ENCODE peak calls at places on chromosomes 16 and 17, in six cellular contexts. K is erythroblast; M is activated naive CD4-positive, alpha-beta T cell; H is sciatic nerve; R is fibroblast of villous mesenchyme; W is PC-3. C is an unnamed sample.

GRCh38 chr17:50028207-50029120 is 27.4 kb upstream of the ITGA3 start:
- DNase-seq in K (no peak), M (no peak), H (no peak), R (peak), W (peak), C (no peak)

GRCh38 chr16:88303890-88304819 is 78.6 kb upstream of the ZNF469 start:
- DNase-seq in K (no peak), M (no peak), H (no peak), R (peak), W (peak), C (peak)

GRCh38 chr17:2435181-2435741 is 34.4 kb upstream of the MNT start:
- DNase-seq in K (peak), M (no peak), H (no peak), R (no peak), W (no peak), C (no peak)

GRCh38 chr17:354651-355556 is 2.3 kb upstream of the RPH3AL start:
- DNase-seq in K (no peak), M (no peak), H (no peak), R (no peak), W (peak), C (no peak)

GRCh38 chr17:56926270-56926669 is 12.4 kb upstream of the TRIM25 start:
- DNase-seq in K (no peak), M (no peak), H (no peak), R (no peak), W (no peak), C (no peak)

GRCh38 chr16:77273-77806 is 685 bp upstream of the MPG start:
- DNase-seq in K (peak), M (no peak), H (peak), R (peak), W (peak), C (peak)

GRCh38 chr17:57034807-57035754 is 50.0 kb upstream of the AKAP1 start:
- DNase-seq in K (no peak), M (no peak), H (no peak), R (no peak), W (no peak), C (no peak)

GRCh38 chr16:48448799-48449481 is 63.7 kb upstream of the SIAH1 start:
- DNase-seq in K (no peak), M (no peak), H (no peak), R (no peak), W (no peak), C (peak)

GRCh38 chr17:4881761-4882555 is 17.4 kb upstream of the C17orf107 start:
- DNase-seq in K (peak), M (peak), H (peak), R (peak), W (peak), C (no peak)

GRCh38 chr17:42675984-42676423 is 790 bp downstream of the PLEKHH3 start:
- DNase-seq in K (peak), M (no peak), H (no peak), R (peak), W (peak), C (peak)